ENCODE peak calls at places on chromosomes 5 and 9, in four cellular contexts. U is adrenal gland, W is HFF-Myc, V is fibroblast of lung. P is an unnamed sample.

GRCh38 chr5:54707841-54708240 is 190.3 kb downstream of the SNX18 start:
- DNase-seq in U (no peak), W (no peak), V (no peak), P (no peak)

GRCh38 chr5:89728750-89729149 is 680.8 kb downstream of the CETN3 start:
- DNase-seq in U (peak), W (no peak), V (peak), P (peak)

GRCh38 chr5:121160591-121160990 is 691.1 kb upstream of the FTMT start:
- DNase-seq in U (no peak), W (no peak), V (no peak), P (no peak)

GRCh38 chr5:66881475-66882161 is 285.4 kb downstream of the MAST4 start:
- DNase-seq in U (no peak), W (no peak), V (peak), P (peak)

GRCh38 chr5:55363861-55364260 is 56.1 kb downstream of the MTREX start:
- DNase-seq in U (no peak), W (no peak), V (no peak), P (peak)

GRCh38 chr5:40904205-40904993 is 4.9 kb upstream of the C7 start:
- DNase-seq in U (peak), W (peak), V (peak), P (peak)

GRCh38 chr5:78610163-78610583 is 38.4 kb downstream of the LHFPL2 start:
- DNase-seq in U (no peak), W (no peak), V (no peak), P (peak)

GRCh38 chr9:116152390-116152789 is 1.2 kb upstream of the PAPPA start:
- DNase-seq in U (no peak), W (no peak), V (peak), P (peak)

GRCh38 chr9:101572316-101572715 is 22.5 kb downstream of the PPP3R2 start:
- DNase-seq in U (no peak), W (no peak), V (no peak), P (no peak)

GRCh38 chr5:139138790-139139189 is 59.4 kb downstream of the SIL1 start:
- DNase-seq in U (peak), W (no peak), V (peak), P (peak)

GRCh38 chr9:69200071-69200470 is 26.0 kb downstream of the TJP2 start:
- DNase-seq in U (no peak), W (no peak), V (peak), P (peak)
- TF ChIP-seq CTCF in U (no peak), W (peak), V (no peak), P (no peak)

GRCh38 chr5:73388371-73388684 is 60.2 kb downstream of the FOXD1 start:
- DNase-seq in U (no peak), W (no peak), V (no peak), P (peak)

GRCh38 chr5:73391441-73391871 is 57.1 kb downstream of the FOXD1 start:
- DNase-seq in U (no peak), W (no peak), V (no peak), P (peak)

GRCh38 chr5:73390989-73391388 is 57.6 kb downstream of the FOXD1 start:
- DNase-seq in U (no peak), W (no peak), V (no peak), P (no peak)

GRCh38 chr5:73384861-73385260 is 63.7 kb downstream of the FOXD1 start:
- DNase-seq in U (no peak), W (no peak), V (no peak), P (no peak)

DNA sequence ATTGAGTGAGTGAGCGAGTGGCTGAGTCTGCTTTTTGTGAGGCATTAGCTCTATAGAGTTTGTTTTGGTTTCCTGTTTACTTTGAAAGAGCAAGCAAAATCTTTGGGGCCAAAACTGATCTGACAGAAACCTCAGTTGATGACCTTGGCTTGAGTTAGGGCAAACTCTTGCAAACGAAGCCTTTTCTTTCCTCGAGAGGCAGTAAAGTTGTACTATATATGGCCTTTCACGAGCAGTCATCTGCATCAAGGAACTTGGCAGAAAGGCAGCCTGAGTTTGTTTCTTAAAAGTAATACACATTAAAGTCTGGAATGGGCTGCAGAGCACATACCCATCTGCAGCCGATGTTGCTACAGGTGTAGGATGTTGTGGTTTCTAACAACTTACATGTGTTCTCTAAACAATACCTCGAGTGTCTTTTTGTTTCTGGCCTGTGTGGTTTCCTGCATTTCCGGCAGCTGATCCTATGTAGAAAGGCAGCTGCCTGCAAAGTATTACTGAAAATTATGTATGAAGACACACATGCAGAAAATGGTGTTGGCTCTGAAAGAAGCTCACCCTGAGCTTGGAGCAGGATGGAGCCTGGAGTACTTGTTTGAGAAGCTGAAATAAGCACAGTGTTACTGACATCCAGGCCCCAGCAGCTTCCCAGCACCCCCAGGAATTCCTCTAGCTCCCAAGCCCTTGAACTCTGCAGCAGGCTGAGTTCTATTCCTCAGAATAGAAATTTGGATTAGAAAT is 60.8 kb downstream of the FOXD1 start:
- DNase-seq in U (no peak), W (no peak), V (peak), P (no peak)
- H3K4me3 ChIP-seq in U (no peak), W (no peak), V (no peak), P (no peak)

DNA sequence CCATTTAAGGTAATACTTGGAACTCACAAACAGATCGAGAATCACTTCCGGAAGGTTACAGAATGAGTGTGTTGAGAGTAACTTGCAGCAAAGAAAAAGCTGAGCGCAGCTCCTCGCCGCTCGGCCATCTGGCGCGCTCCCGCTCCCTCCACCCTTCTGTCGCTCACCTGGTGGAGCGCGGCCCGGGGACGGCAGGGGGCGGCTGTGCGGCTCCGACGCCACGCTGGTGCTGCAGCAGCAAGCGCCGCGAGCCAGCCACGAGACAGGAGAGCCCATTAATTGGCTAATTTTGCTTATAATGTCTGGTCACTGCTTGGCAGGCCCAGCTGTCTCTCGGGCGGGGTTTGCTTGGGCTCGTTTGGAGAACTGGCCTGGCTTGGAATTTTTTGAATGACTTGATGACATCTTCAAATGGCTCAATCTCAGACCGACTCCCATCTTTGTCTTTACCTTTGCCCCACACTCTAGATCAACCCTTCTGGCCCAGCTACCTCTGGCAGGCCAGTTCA is 601.8 kb downstream of the CCDC171 start:
- DNase-seq in U (no peak), W (no peak), V (peak), P (peak)
- TF ChIP-seq CTCF in U (no peak), W (no peak), V (peak), P (no peak)

GRCh38 chr9:69963728-69964127 is 79.9 kb upstream of the MAMDC2 start:
- DNase-seq in U (no peak), W (no peak), V (no peak), P (no peak)
- H3K4me3 ChIP-seq in U (no peak), W (no peak), V (no peak), P (no peak)

GRCh38 chr5:146039420-146039819 is 66.0 kb downstream of the PLAC8L1 start:
- DNase-seq in U (no peak), W (no peak), V (no peak), P (no peak)

GRCh38 chr5:146043722-146044121 is 61.7 kb downstream of the PLAC8L1 start:
- DNase-seq in U (no peak), W (no peak), V (no peak), P (no peak)

GRCh38 chr5:146042628-146043279 is 62.6 kb downstream of the PLAC8L1 start:
- DNase-seq in U (no peak), W (peak), V (peak), P (peak)

GRCh38 chr5:146040559-146040958 is 64.8 kb downstream of the PLAC8L1 start:
- DNase-seq in U (no peak), W (no peak), V (no peak), P (no peak)

DNA sequence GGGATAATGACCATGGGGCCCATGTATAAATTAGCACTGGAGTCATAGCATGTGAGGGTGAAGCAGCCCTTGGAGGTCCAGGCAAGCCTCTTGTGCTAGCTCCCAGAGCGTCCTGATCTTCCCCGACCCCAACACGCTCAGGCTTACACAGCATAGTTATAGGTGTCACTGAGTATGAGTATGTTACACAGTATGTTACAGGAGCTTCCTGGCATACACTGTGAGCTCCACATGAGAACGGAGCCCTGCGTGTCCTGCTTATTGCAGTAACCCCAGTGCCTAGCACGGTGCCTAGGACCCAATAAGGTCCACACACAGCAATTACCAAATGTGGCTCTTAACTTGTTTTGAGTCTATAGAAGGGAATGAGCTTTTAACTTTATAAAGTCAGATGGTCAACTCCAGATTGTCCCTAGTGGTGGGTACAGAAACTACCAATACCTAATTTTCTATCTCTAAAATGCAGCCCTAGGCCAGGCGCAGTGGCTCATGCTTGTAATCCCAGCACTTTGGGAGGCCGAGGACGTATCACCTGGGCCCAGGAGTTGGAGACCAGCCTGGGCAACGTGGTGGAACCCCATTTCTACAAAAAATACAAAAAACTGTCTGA is 64.1 kb downstream of the PLAC8L1 start:
- DNase-seq in U (no peak), W (no peak), V (no peak), P (peak)
- TF ChIP-seq CTCF in U (no peak), W (peak), V (no peak), P (peak)

DNA sequence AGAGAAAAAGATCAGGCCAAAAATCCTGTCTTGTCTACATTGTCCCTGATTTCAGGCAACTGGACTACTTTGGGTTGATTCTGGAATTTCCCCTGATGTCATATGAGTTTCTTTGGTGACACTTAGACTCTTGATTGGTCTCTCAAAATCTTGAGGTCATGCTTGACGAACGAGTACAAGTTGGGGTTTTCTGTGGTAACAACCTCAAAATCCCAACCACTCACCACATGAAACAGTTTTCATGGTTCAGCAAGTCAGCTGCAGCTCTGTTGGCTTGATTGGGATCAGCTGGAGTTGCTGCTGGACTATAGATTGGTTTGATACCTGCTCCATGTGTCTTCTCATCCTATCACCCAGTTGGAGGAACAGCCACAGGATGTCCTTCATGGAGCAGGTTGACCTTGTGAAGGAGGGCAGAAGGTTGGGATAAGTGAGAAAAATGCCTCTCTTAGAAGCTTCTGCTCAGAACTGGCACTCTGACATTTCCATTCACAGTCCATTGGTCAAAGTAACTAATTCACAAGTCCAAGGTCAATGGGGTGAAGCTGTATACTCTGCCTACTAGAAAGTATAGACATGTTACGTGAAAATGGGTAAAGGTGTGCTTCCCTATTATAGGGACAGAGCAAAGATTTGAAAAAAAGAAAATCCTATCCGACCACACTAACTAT is 284.5 kb downstream of the SH3GL2 start:
- DNase-seq in U (no peak), W (no peak), V (no peak), P (no peak)
- H3K4me3 ChIP-seq in U (no peak), W (no peak), V (no peak), P (no peak)

GRCh38 chr9:124869466-124869985 is 7.6 kb downstream of the ARPC5L start:
- DNase-seq in U (no peak), W (no peak), V (no peak), P (no peak)

GRCh38 chr9:124869986-124870560 is 8.1 kb downstream of the ARPC5L start:
- DNase-seq in U (peak), W (no peak), V (peak), P (peak)

GRCh38 chr9:124871156-124871561 is 9.2 kb downstream of the ARPC5L start:
- DNase-seq in U (no peak), W (no peak), V (no peak), P (no peak)

GRCh38 chr9:124870723-124871122 is 8.8 kb downstream of the ARPC5L start:
- DNase-seq in U (no peak), W (no peak), V (no peak), P (no peak)

DNA sequence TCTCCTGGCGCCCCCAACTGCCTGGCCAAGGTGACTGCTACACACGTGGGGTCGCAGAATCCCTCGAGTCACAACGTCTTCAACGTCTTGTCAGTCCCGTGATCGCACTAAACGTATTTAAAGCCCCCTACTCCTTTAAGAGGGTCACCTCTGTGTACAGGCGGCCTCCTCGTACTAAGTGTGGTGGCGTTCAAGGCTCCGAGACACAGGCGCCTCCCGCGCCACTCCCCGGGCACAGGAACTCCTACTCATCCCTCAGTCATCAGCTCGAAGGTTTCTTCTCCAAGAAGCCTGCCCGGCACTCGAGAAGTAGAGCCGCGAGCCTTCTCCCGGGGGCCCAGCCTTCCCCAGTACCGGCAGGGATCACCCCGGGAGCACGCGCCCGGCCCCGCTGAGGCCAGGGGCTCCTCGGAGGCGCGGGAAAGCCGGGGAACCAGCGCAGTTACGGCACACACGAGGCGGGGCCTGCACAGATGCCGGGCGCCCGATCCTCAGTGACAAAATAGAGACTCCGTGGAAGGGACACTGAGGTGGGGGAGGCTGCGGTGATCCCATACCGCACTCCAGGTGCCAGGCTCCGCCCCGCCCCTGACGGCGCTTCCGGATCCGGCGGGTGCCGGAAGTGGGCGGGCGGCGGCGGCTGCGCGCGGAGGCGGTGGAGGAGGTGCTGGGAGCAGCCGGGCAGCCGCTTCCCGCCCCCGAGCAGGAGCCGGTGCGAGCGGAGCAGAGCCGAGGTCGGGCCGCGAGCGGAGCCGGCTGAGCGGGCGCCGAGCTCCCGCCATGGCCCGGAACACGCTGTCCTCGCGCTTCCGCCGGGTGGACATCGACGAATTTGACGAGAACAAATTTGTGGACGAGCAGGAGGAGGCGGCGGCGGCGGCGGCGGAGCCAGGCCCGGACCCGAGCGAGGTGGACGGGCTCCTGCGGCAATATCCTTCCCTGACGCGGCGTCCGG is 6.9 kb downstream of the ARPC5L start:
- DNase-seq in U (peak), W (no peak), V (peak), P (peak)
- TF ChIP-seq CTCF in U (no peak), W (peak), V (no peak), P (peak)

GRCh38 chr9:94178927-94179326 is 80.2 kb upstream of the ZNF169 start:
- DNase-seq in U (no peak), W (no peak), V (no peak), P (no peak)

GRCh38 chr9:94176582-94176981 is 82.5 kb upstream of the ZNF169 start:
- DNase-seq in U (no peak), W (no peak), V (no peak), P (peak)

GRCh38 chr9:94173632-94174031 is 85.5 kb upstream of the ZNF169 start:
- DNase-seq in U (no peak), W (no peak), V (no peak), P (no peak)

GRCh38 chr9:94174164-94174563 is 84.9 kb upstream of the ZNF169 start:
- DNase-seq in U (no peak), W (no peak), V (no peak), P (no peak)

DNA sequence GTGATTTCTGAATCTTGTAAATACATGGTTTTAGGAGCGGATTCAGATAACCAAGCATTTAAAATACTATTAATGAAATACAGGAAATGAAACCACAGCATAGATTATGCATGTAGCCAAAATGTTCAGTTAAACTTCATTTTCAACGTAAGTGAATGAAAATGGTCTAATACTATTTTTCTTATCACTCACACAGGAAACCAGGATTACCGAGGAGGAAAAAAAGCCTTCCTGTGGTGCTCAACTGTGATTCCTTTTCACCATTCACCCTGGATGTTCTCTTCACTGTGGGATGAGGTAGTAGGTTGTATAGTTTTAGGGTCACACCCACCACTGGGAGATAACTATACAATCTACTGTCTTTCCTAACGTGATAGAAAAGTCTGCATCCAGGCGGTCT is 83.4 kb upstream of the ZNF169 start:
- DNase-seq in U (no peak), W (no peak), V (no peak), P (no peak)
- H3K4me3 ChIP-seq in U (no peak), W (no peak), V (no peak), P (no peak)

GRCh38 chr5:123116063-123116462 is 27.0 kb downstream of the PRDM6 start:
- DNase-seq in U (no peak), W (peak), V (peak), P (peak)

GRCh38 chr5:123115020-123115419 is 26.0 kb downstream of the PRDM6 start:
- DNase-seq in U (no peak), W (no peak), V (no peak), P (peak)

GRCh38 chr5:123113136-123113535 is 24.1 kb downstream of the PRDM6 start:
- DNase-seq in U (no peak), W (no peak), V (no peak), P (no peak)

GRCh38 chr5:123107343-123108240 is 18.6 kb downstream of the PRDM6 start:
- DNase-seq in U (no peak), W (no peak), V (no peak), P (no peak)

GRCh38 chr5:123111502-123111901 is 22.5 kb downstream of the PRDM6 start:
- DNase-seq in U (no peak), W (no peak), V (no peak), P (no peak)
- TF ChIP-seq CTCF in U (no peak), W (no peak), V (no peak), P (no peak)

P was measured in fibroblast of mammary gland.